ENCODE peak calls at places on chromosomes 4 and X, in eight cellular contexts. One of them, this sample, is unnamed.

GRCh38 chr4:87317527-87317926 is 5.2 kb downstream of the HSD17B13 start:
- DNase-seq in heart left ventricle: no peak
- DNase-seq in breast epithelium: no peak
- DNase-seq in upper lobe of left lung: peak; percentile 43
- DNase-seq in prostate gland: no peak
- DNase-seq in tibial nerve: no peak
- DNase-seq in endothelial cell of umbilical vein: no peak
- DNase-seq in uterus: no peak
- DNase-seq in this sample: no peak

GRCh38 chrX:68710870-68711576 is 63.6 kb downstream of the STARD8 start:
- DNase-seq in uterus: peak; percentile 49
- DNase-seq in tibial nerve: peak; percentile 28
- DNase-seq in prostate gland: peak; percentile 8
- DNase-seq in breast epithelium: no peak
- DNase-seq in upper lobe of left lung: peak; percentile 41
- DNase-seq in heart left ventricle: peak; percentile 57
- DNase-seq in endothelial cell of umbilical vein: peak; percentile 32
- DNase-seq in this sample: peak; percentile 77

GRCh38 chrX:152897216-152898144 is at the start of gene ZNF185:
- DNase-seq in heart left ventricle: no peak
- DNase-seq in prostate gland: peak; percentile 68
- DNase-seq in uterus: no peak
- DNase-seq in breast epithelium: peak; percentile 73
- DNase-seq in upper lobe of left lung: peak; percentile 63
- DNase-seq in endothelial cell of umbilical vein: peak; percentile 54
- DNase-seq in tibial nerve: no peak
- DNase-seq in this sample: no peak

GRCh38 chr4:1055721-1056590 is 44.5 kb downstream of the FGFRL1 start:
- DNase-seq in prostate gland: peak; percentile 5
- DNase-seq in tibial nerve: no peak
- DNase-seq in breast epithelium: peak; percentile 48
- DNase-seq in endothelial cell of umbilical vein: no peak
- DNase-seq in heart left ventricle: no peak
- DNase-seq in uterus: peak; percentile 15
- DNase-seq in upper lobe of left lung: no peak
- DNase-seq in this sample: peak; percentile 66

GRCh38 chr4:115950806-115951205 is 837.4 kb upstream of the NDST4 start:
- DNase-seq in upper lobe of left lung: no peak
- DNase-seq in prostate gland: no peak
- DNase-seq in endothelial cell of umbilical vein: no peak
- DNase-seq in uterus: no peak
- DNase-seq in tibial nerve: no peak
- DNase-seq in heart left ventricle: no peak
- DNase-seq in breast epithelium: no peak
- DNase-seq in this sample: no peak

GRCh38 chr4:155025762-155026457 is 182.5 kb upstream of the NPY2R start:
- DNase-seq in breast epithelium: no peak
- DNase-seq in upper lobe of left lung: peak; percentile 28
- DNase-seq in endothelial cell of umbilical vein: peak; percentile 85
- DNase-seq in heart left ventricle: no peak
- DNase-seq in prostate gland: peak; percentile 10
- DNase-seq in uterus: no peak
- DNase-seq in tibial nerve: peak; percentile 18
- DNase-seq in this sample: no peak

GRCh38 chrX:32483534-32484136 is 727.7 kb downstream of the DMD start:
- DNase-seq in upper lobe of left lung: no peak
- DNase-seq in endothelial cell of umbilical vein: no peak
- DNase-seq in heart left ventricle: no peak
- DNase-seq in breast epithelium: no peak
- DNase-seq in tibial nerve: no peak
- DNase-seq in prostate gland: no peak
- DNase-seq in uterus: no peak
- DNase-seq in this sample: no peak

GRCh38 chrX:101025126-101025525 is 26.8 kb downstream of the TRMT2B start:
- DNase-seq in prostate gland: no peak
- DNase-seq in heart left ventricle: no peak
- DNase-seq in tibial nerve: no peak
- DNase-seq in uterus: no peak
- DNase-seq in breast epithelium: no peak
- DNase-seq in upper lobe of left lung: no peak
- DNase-seq in endothelial cell of umbilical vein: peak; percentile 64
- DNase-seq in this sample: no peak

GRCh38 chrX:47501226-47502071 is 18.4 kb upstream of the ZNF41 start:
- DNase-seq in upper lobe of left lung: no peak
- DNase-seq in prostate gland: no peak
- DNase-seq in uterus: no peak
- DNase-seq in heart left ventricle: no peak
- DNase-seq in breast epithelium: no peak
- DNase-seq in tibial nerve: no peak
- DNase-seq in endothelial cell of umbilical vein: no peak
- DNase-seq in this sample: peak; percentile 27

GRCh38 chr4:38529189-38530115 is 134.5 kb upstream of the KLF3 start:
- DNase-seq in breast epithelium: no peak
- DNase-seq in endothelial cell of umbilical vein: peak; percentile 5
- DNase-seq in prostate gland: no peak
- DNase-seq in tibial nerve: no peak
- DNase-seq in uterus: no peak
- DNase-seq in upper lobe of left lung: peak; percentile 77
- DNase-seq in heart left ventricle: peak; percentile 41
- DNase-seq in this sample: no peak

GRCh38 chr4:85127653-85128052 is 161.2 kb upstream of the WDFY3 start:
- DNase-seq in breast epithelium: no peak
- DNase-seq in uterus: no peak
- DNase-seq in heart left ventricle: peak; percentile 38
- DNase-seq in prostate gland: no peak
- DNase-seq in endothelial cell of umbilical vein: peak; percentile 17
- DNase-seq in tibial nerve: no peak
- DNase-seq in upper lobe of left lung: no peak
- DNase-seq in this sample: no peak

GRCh38 chr4:113116414-113117345 is 67.2 kb downstream of the ANK2 start:
- DNase-seq in prostate gland: no peak
- DNase-seq in endothelial cell of umbilical vein: no peak
- DNase-seq in tibial nerve: no peak
- DNase-seq in uterus: no peak
- DNase-seq in breast epithelium: no peak
- DNase-seq in upper lobe of left lung: no peak
- DNase-seq in heart left ventricle: no peak
- DNase-seq in this sample: no peak

GRCh38 chrX:31021537-31021936 is 50.3 kb downstream of the FTHL17 start:
- DNase-seq in prostate gland: no peak
- DNase-seq in endothelial cell of umbilical vein: no peak
- DNase-seq in heart left ventricle: no peak
- DNase-seq in breast epithelium: no peak
- DNase-seq in uterus: no peak
- DNase-seq in tibial nerve: no peak
- DNase-seq in upper lobe of left lung: no peak
- DNase-seq in this sample: no peak

GRCh38 chr4:173025131-173025530 is 143.5 kb upstream of the GALNT7 start:
- DNase-seq in heart left ventricle: no peak
- DNase-seq in prostate gland: peak; percentile 64
- DNase-seq in endothelial cell of umbilical vein: peak; percentile 38
- DNase-seq in upper lobe of left lung: peak; percentile 28
- DNase-seq in uterus: peak; percentile 65
- DNase-seq in tibial nerve: peak; percentile 83
- DNase-seq in breast epithelium: peak; percentile 20
- DNase-seq in this sample: no peak

GRCh38 chr4:89497517-89498308 is 190.1 kb upstream of the GPRIN3 start:
- DNase-seq in upper lobe of left lung: no peak
- DNase-seq in uterus: no peak
- DNase-seq in breast epithelium: no peak
- DNase-seq in endothelial cell of umbilical vein: peak; percentile 94
- DNase-seq in heart left ventricle: no peak
- DNase-seq in prostate gland: peak; percentile 52
- DNase-seq in tibial nerve: no peak
- DNase-seq in this sample: no peak

DNA sequence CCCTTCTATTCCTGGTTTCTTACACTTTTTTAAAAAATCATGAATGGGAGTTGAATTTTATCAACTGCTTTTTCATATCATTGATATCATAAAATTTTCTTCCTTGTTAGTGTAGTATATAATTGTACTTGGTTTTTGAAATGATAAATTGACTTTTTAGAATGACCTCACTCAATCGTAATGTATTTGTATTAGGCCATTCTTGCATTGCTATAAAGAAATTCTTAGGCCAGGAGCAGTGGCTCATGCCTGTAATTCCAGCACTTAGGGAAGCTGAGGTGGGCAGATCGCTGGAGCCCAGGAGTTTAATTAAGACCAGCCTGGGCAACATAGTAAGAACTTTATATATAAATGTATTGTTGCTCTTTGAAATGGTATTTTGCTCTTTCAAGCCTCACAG is 6.3 kb downstream of the EXOC1 start:
- DNase-seq in prostate gland: no peak
- DNase-seq in endothelial cell of umbilical vein: no peak
- DNase-seq in upper lobe of left lung: no peak
- DNase-seq in heart left ventricle: no peak
- DNase-seq in uterus: no peak
- DNase-seq in tibial nerve: no peak
- DNase-seq in breast epithelium: no peak
- DNase-seq in this sample: no peak
- TF ChIP-seq POLR2A in prostate gland: no peak
- TF ChIP-seq POLR2A in endothelial cell of umbilical vein: no peak
- TF ChIP-seq POLR2A in upper lobe of left lung: no peak
- TF ChIP-seq POLR2A in heart left ventricle: no peak
- TF ChIP-seq POLR2A in uterus: no peak
- TF ChIP-seq POLR2A in tibial nerve: no peak
- TF ChIP-seq POLR2A in breast epithelium: no peak
- TF ChIP-seq POLR2A in this sample: no peak

GRCh38 chr4:2836391-2836859 is 7.2 kb upstream of the ADD1 start:
- DNase-seq in breast epithelium: no peak
- DNase-seq in prostate gland: no peak
- DNase-seq in heart left ventricle: no peak
- DNase-seq in endothelial cell of umbilical vein: no peak
- DNase-seq in upper lobe of left lung: no peak
- DNase-seq in uterus: peak; percentile 15
- DNase-seq in tibial nerve: no peak
- DNase-seq in this sample: peak; percentile 62
- H3K27ac ChIP-seq in breast epithelium: no peak overlapping the region
- H3K27ac ChIP-seq in prostate gland: no peak overlapping the region
- H3K27ac ChIP-seq in heart left ventricle: no peak overlapping the region
- H3K27ac ChIP-seq in endothelial cell of umbilical vein: no peak overlapping the region
- H3K27ac ChIP-seq in upper lobe of left lung: peak overlapping the region; percentile 76
- H3K27ac ChIP-seq in uterus: peak overlapping the region; percentile 81
- H3K27ac ChIP-seq in tibial nerve: no peak overlapping the region
- H3K27ac ChIP-seq in this sample: peak overlapping the region; percentile 39

GRCh38 chr4:149738156-149738555 is 77.5 kb downstream of the IQCM start:
- DNase-seq in endothelial cell of umbilical vein: no peak
- DNase-seq in tibial nerve: no peak
- DNase-seq in uterus: no peak
- DNase-seq in breast epithelium: no peak
- DNase-seq in prostate gland: no peak
- DNase-seq in upper lobe of left lung: no peak
- DNase-seq in heart left ventricle: no peak
- DNase-seq in this sample: no peak
- TF ChIP-seq CTCF in endothelial cell of umbilical vein: no peak
- TF ChIP-seq CTCF in tibial nerve: no peak
- TF ChIP-seq CTCF in uterus: no peak
- TF ChIP-seq CTCF in breast epithelium: no peak
- TF ChIP-seq CTCF in prostate gland: no peak
- TF ChIP-seq CTCF in upper lobe of left lung: no peak
- TF ChIP-seq CTCF in heart left ventricle: no peak
- TF ChIP-seq CTCF in this sample: no peak

DNA sequence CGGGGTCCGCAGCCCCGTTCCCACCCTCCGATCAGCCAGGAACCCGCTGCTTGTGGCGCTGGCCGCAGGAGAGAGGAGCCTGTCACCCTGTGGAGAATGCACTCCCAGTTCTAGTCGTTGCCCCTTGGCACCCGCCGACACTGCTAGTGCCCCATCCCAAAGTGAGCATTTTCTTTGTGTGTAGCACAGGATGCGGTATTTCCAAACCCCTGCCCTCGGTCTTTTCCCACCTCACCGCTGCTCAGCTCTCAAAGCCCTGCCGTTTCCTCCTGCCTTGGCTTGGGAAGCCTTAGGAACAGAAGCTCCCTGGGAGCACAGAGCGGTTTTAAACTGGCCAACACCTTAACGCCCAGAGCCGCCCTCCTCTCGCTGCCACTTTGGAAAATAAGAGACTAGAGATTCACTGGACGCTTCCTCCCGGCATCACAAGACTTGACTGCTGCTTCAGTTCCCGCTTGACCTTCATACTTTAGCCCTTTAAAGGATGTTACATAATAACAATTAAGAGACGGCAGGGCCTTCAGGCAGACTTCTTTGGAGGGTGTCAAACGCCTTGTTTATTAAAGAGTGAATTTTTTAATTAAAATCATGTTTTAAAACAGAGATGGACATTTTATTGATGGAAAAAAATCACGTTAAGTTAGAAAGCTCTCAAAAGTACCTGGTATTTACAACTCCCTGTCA is 843 bp downstream of the CYP4V2 start:
- DNase-seq in upper lobe of left lung: peak; percentile 24
- DNase-seq in heart left ventricle: peak; percentile 52
- DNase-seq in breast epithelium: peak; percentile 25
- DNase-seq in uterus: peak; percentile 46
- DNase-seq in tibial nerve: peak; percentile 56
- DNase-seq in endothelial cell of umbilical vein: peak; percentile 21
- DNase-seq in prostate gland: peak; percentile 20
- DNase-seq in this sample: peak; percentile 81
- TF ChIP-seq POLR2A in upper lobe of left lung: no peak
- TF ChIP-seq POLR2A in heart left ventricle: no peak
- TF ChIP-seq POLR2A in breast epithelium: no peak
- TF ChIP-seq POLR2A in uterus: no peak
- TF ChIP-seq POLR2A in tibial nerve: no peak
- TF ChIP-seq POLR2A in endothelial cell of umbilical vein: no peak
- TF ChIP-seq POLR2A in prostate gland: no peak
- TF ChIP-seq POLR2A in this sample: peak; percentile 14

GRCh38 chr4:186700746-186701145 is 22.9 kb downstream of the FAT1 start:
- DNase-seq in endothelial cell of umbilical vein: no peak
- DNase-seq in heart left ventricle: peak; percentile 91
- DNase-seq in prostate gland: no peak
- DNase-seq in breast epithelium: peak; percentile 76
- DNase-seq in upper lobe of left lung: no peak
- DNase-seq in tibial nerve: peak; percentile 73
- DNase-seq in uterus: no peak
- DNase-seq in this sample: peak; percentile 91

GRCh38 chr4:186699298-186699697 is 24.4 kb downstream of the FAT1 start:
- DNase-seq in tibial nerve: no peak
- DNase-seq in uterus: no peak
- DNase-seq in endothelial cell of umbilical vein: no peak
- DNase-seq in heart left ventricle: no peak
- DNase-seq in prostate gland: peak; percentile 60
- DNase-seq in breast epithelium: no peak
- DNase-seq in upper lobe of left lung: no peak
- DNase-seq in this sample: no peak

GRCh38 chr4:186699881-186700397 is 23.7 kb downstream of the FAT1 start:
- DNase-seq in breast epithelium: no peak
- DNase-seq in endothelial cell of umbilical vein: no peak
- DNase-seq in upper lobe of left lung: no peak
- DNase-seq in tibial nerve: no peak
- DNase-seq in heart left ventricle: no peak
- DNase-seq in uterus: no peak
- DNase-seq in prostate gland: no peak
- DNase-seq in this sample: no peak

GRCh38 chr4:186698028-186698427 is 25.6 kb downstream of the FAT1 start:
- DNase-seq in prostate gland: no peak
- DNase-seq in heart left ventricle: no peak
- DNase-seq in tibial nerve: no peak
- DNase-seq in endothelial cell of umbilical vein: no peak
- DNase-seq in breast epithelium: no peak
- DNase-seq in uterus: no peak
- DNase-seq in upper lobe of left lung: no peak
- DNase-seq in this sample: no peak

GRCh38 chr4:186698525-186698924 is 25.1 kb downstream of the FAT1 start:
- DNase-seq in tibial nerve: no peak
- DNase-seq in endothelial cell of umbilical vein: no peak
- DNase-seq in upper lobe of left lung: no peak
- DNase-seq in breast epithelium: no peak
- DNase-seq in uterus: no peak
- DNase-seq in heart left ventricle: no peak
- DNase-seq in prostate gland: no peak
- DNase-seq in this sample: no peak
- H3K27ac ChIP-seq in tibial nerve: no peak overlapping the region
- H3K27ac ChIP-seq in endothelial cell of umbilical vein: no peak overlapping the region
- H3K27ac ChIP-seq in upper lobe of left lung: no peak overlapping the region
- H3K27ac ChIP-seq in breast epithelium: no peak overlapping the region
- H3K27ac ChIP-seq in uterus: no peak overlapping the region
- H3K27ac ChIP-seq in heart left ventricle: peak overlapping the region; percentile 69
- H3K27ac ChIP-seq in prostate gland: no peak overlapping the region
- H3K27ac ChIP-seq in this sample: peak overlapping the region; percentile 10